ENCODE peak calls at places on chromosomes 16 and 17, in five cellular contexts. L, Z, Y, I and E are unnamed samples. For H3K4me1, the result is how much of the 10 kb centered on the place peaks cover.

GRCh38 chr16:23877107-23878070 is 41.6 kb downstream of the PRKCB start:
- DNase-seq in L (no peak), Z (no peak), Y (no peak), I (no peak), E (no peak)

GRCh38 chr16:89909777-89910716 is 8.6 kb upstream of the MC1R start:
- DNase-seq in L (peak), Z (no peak), Y (peak), I (peak), E (peak)

GRCh38 chr16:87728026-87728425 is 37.8 kb downstream of the KLHDC4 start:
- DNase-seq in L (no peak), Z (no peak), Y (no peak), I (no peak), E (no peak)

GRCh38 chr16:31253642-31254045 is 6.1 kb upstream of the ITGAM start:
- DNase-seq in L (no peak), Z (no peak), Y (peak), I (no peak), E (no peak)

GRCh38 chr17:7014995-7015586 is 2.7 kb downstream of the RNASEK start:
- DNase-seq in L (no peak), Z (no peak), Y (no peak), I (peak), E (peak)

GRCh38 chr16:84115919-84116719 is 623 bp downstream of the MBTPS1 start:
- DNase-seq in L (no peak), Z (no peak), Y (peak), I (peak), E (no peak)

GRCh38 chr17:17021194-17021863 is 20.9 kb upstream of the MPRIP start:
- DNase-seq in L (peak), Z (no peak), Y (peak), I (no peak), E (no peak)

GRCh38 chr16:12724216-12724615 is 79.5 kb downstream of the CPPED1 start:
- DNase-seq in L (no peak), Z (no peak), Y (no peak), I (no peak), E (no peak)

GRCh38 chr16:12517310-12517694 is 286.4 kb downstream of the CPPED1 start:
- DNase-seq in L (no peak), Z (no peak), Y (no peak), I (no peak), E (no peak)

GRCh38 chr17:36947922-36948716 is 635 bp upstream of the AATF start:
- DNase-seq in L (no peak), Z (no peak), Y (no peak), I (no peak), E (no peak)

GRCh38 chr16:69917739-69918138 is 33.4 kb upstream of the CLEC18A start:
- DNase-seq in L (peak), Z (peak), Y (peak), I (no peak), E (no peak)

GRCh38 chr16:54505479-54506247 is 219.1 kb upstream of the IRX3 start:
- DNase-seq in L (no peak), Z (no peak), Y (no peak), I (no peak), E (no peak)

GRCh38 chr17:77840156-77840555 is 118.3 kb upstream of the TNRC6C start:
- DNase-seq in L (no peak), Z (no peak), Y (no peak), I (no peak), E (peak)

GRCh38 chr16:74521691-74522090 is 85.2 kb downstream of the GLG1 start:
- DNase-seq in L (no peak), Z (no peak), Y (no peak), I (no peak), E (no peak)

GRCh38 chr16:6193718-6194117 is 1096.1 kb upstream of the EEF2KMT start:
- DNase-seq in L (peak), Z (peak), Y (no peak), I (no peak), E (no peak)

GRCh38 chr17:20189322-20189721 is 180.2 kb downstream of the SPECC1 start:
- DNase-seq in L (peak), Z (peak), Y (no peak), I (no peak), E (no peak)

GRCh38 chr17:82031885-82032627 is 578 bp downstream of the RAC3 start:
- DNase-seq in L (peak), Z (no peak), Y (no peak), I (peak), E (no peak)

GRCh38 chr17:65190467-65191095 is 53.4 kb downstream of the RGS9 start:
- DNase-seq in L (no peak), Z (no peak), Y (no peak), I (no peak), E (no peak)

GRCh38 chr17:18377437-18378204 is at the start of gene EVPLL:
- DNase-seq in L (peak), Z (no peak), Y (no peak), I (no peak), E (peak)

GRCh38 chr17:29914819-29915537 is 15.1 kb downstream of the SSH2 start:
- DNase-seq in L (no peak), Z (no peak), Y (no peak), I (no peak), E (no peak)

GRCh38 chr16:87163637-87164036 is 153.6 kb downstream of the C16orf95 start:
- DNase-seq in L (no peak), Z (no peak), Y (no peak), I (no peak), E (no peak)

GRCh38 chr16:88662222-88662842 is 559 bp downstream of the MVD start:
- DNase-seq in L (no peak), Z (no peak), Y (no peak), I (no peak), E (no peak)

GRCh38 chr17:4125552-4125951 is 17.3 kb downstream of the ZZEF1 start:
- DNase-seq in L (no peak), Z (no peak), Y (no peak), I (no peak), E (no peak)

GRCh38 chr16:81632392-81633146 is 146.5 kb upstream of the PLCG2 start:
- DNase-seq in L (peak), Z (no peak), Y (no peak), I (peak), E (no peak)

GRCh38 chr16:11171448-11171709 is 84.6 kb downstream of the SOCS1 start:
- DNase-seq in L (no peak), Z (no peak), Y (no peak), I (no peak), E (no peak)

GRCh38 chr16:72673118-72673517 is 374.8 kb downstream of the ZFHX3 start:
- DNase-seq in L (no peak), Z (no peak), Y (no peak), I (no peak), E (no peak)

GRCh38 chr16:85483424-85483823 is 129.7 kb upstream of the GSE1 start:
- DNase-seq in L (no peak), Z (no peak), Y (no peak), I (no peak), E (no peak)

GRCh38 chr16:58121132-58121531 is 8.0 kb downstream of the CFAP20 start:
- DNase-seq in L (no peak), Z (no peak), Y (no peak), I (no peak), E (no peak)

GRCh38 chr16:4038448-4038847 is 77.8 kb downstream of the ADCY9 start:
- DNase-seq in L (no peak), Z (no peak), Y (no peak), I (no peak), E (peak)

GRCh38 chr17:38582069-38582468 is 23.7 kb downstream of the SRCIN1 start:
- DNase-seq in L (no peak), Z (no peak), Y (no peak), I (no peak), E (no peak)

GRCh38 chr17:38585056-38585804 is 20.5 kb downstream of the SRCIN1 start:
- DNase-seq in L (peak), Z (no peak), Y (no peak), I (no peak), E (no peak)

GRCh38 chr17:38584350-38584925 is 21.3 kb downstream of the SRCIN1 start:
- DNase-seq in L (peak), Z (no peak), Y (peak), I (peak), E (no peak)

GRCh38 chr17:38583833-38584349 is 21.9 kb downstream of the SRCIN1 start:
- DNase-seq in L (no peak), Z (no peak), Y (no peak), I (no peak), E (no peak)

GRCh38 chr17:38583176-38583575 is 22.6 kb downstream of the SRCIN1 start:
- DNase-seq in L (no peak), Z (no peak), Y (no peak), I (no peak), E (no peak)
- H3K4me1 ChIP-seq in L (half or more), Z (under half), Y (under half), I (under half), E (under half)

GRCh38 chr17:2392252-2393183 is 8.3 kb downstream of the MNT start:
- DNase-seq in L (peak), Z (peak), Y (peak), I (peak), E (peak)

GRCh38 chr17:2390199-2390880 is 10.5 kb downstream of the MNT start:
- DNase-seq in L (no peak), Z (no peak), Y (no peak), I (no peak), E (peak)

GRCh38 chr17:2393954-2394749 is 6.7 kb downstream of the MNT start:
- DNase-seq in L (no peak), Z (no peak), Y (no peak), I (no peak), E (peak)

GRCh38 chr17:2393184-2393953 is 7.5 kb downstream of the MNT start:
- DNase-seq in L (peak), Z (peak), Y (peak), I (peak), E (peak)

GRCh38 chr17:2391597-2392251 is 9.1 kb downstream of the MNT start:
- DNase-seq in L (no peak), Z (no peak), Y (no peak), I (no peak), E (no peak)
- H3K4me1 ChIP-seq in L (under half), Z (under half), Y (under half), I (under half), E (half or more)

DNA sequence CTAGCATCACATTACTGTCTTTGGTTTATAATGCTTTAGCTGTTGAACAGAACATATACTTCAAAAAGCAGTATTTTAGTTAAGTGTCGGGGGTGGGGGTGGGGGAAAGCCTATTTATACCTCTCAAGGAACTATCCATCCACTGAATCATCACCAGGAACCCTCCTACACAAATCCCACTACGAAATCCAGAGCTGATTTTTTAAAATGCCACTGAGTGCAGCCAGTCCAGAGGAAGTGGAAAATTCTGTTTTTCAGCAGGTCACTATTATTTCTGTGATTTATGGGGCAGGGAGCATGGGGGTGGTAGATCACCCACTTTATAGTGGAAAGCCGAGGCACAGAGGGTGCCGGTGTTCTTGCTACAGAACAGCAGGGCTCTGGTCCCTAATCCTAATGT is 284.1 kb downstream of the SOX9 start:
- DNase-seq in L (no peak), Z (no peak), Y (no peak), I (no peak), E (no peak)
- H3K4me1 ChIP-seq in L (under half), Z (under half), Y (under half), I (under half), E (under half)

GRCh38 chr17:57286372-57287105 is 30.2 kb downstream of the MSI2 start:
- DNase-seq in L (no peak), Z (no peak), Y (peak), I (no peak), E (no peak)
- H3K4me1 ChIP-seq in L (under half), Z (under half), Y (under half), I (under half), E (under half)

GRCh38 chr17:45261577-45262515 is at the start of gene SPATA32:
- DNase-seq in L (no peak), Z (no peak), Y (peak), I (peak), E (no peak)
- H3K4me1 ChIP-seq in L (under half), Z (under half), Y (under half), I (under half), E (under half)